ENCODE peak calls at places on chromosome 1, in seven cellular contexts. Q is breast epithelium, K is neural progenitor cell, R is RWPE1, Z is lower lobe of right lung, H is LNCaP clone FGC, E is GM23338. D is an unnamed sample.

GRCh38 chr1:231983266-231984193 is 356.9 kb downstream of the DISC1 start:
- DNase-seq in Q (no peak), K (no peak), R (no peak), Z (no peak), H (no peak), E (peak; percentile 76), D (no peak)

GRCh38 chr1:245698860-245699259 is 544.1 kb downstream of the KIF26B start:
- DNase-seq in Q (no peak), K (no peak), R (no peak), Z (no peak), H (no peak), E (no peak), D (no peak)

GRCh38 chr1:84355556-84355955 is 42.7 kb upstream of the DNASE2B start:
- DNase-seq in Q (no peak), K (no peak), R (no peak), Z (no peak), H (no peak), E (no peak), D (no peak)

GRCh38 chr1:119308130-119308529 is 60.5 kb upstream of the HAO2 start:
- DNase-seq in Q (no peak), K (no peak), R (no peak), Z (no peak), H (no peak), E (no peak), D (no peak)

GRCh38 chr1:82697965-82698364 is 897.2 kb downstream of the ADGRL2 start:
- DNase-seq in Q (no peak), K (no peak), R (no peak), Z (no peak), H (no peak), E (no peak), D (no peak)

GRCh38 chr1:37765937-37766664 is 1.2 kb upstream of the EPHA10 start:
- DNase-seq in Q (no peak), K (peak; percentile 10), R (no peak), Z (no peak), H (no peak), E (peak; percentile 75), D (no peak)

GRCh38 chr1:114113801-114114750 is 39.6 kb downstream of the SYT6 start:
- DNase-seq in Q (no peak), K (no peak), R (peak; percentile 73), Z (peak; percentile 60), H (no peak), E (no peak), D (no peak)

GRCh38 chr1:24400065-24400464 is 13.5 kb downstream of the STPG1 start:
- DNase-seq in Q (no peak), K (no peak), R (no peak), Z (no peak), H (no peak), E (no peak), D (no peak)

GRCh38 chr1:54812801-54813478 is 11.8 kb upstream of the TTC22 start:
- DNase-seq in Q (no peak), K (no peak), R (no peak), Z (no peak), H (no peak), E (no peak), D (no peak)

GRCh38 chr1:158329807-158330206 is 1.5 kb downstream of the CD1B start:
- DNase-seq in Q (no peak), K (peak; percentile 5), R (no peak), Z (no peak), H (no peak), E (peak; percentile 36), D (no peak)
- TF ChIP-seq CTCF in Q (no peak), K (peak; percentile 30), R (no peak), Z (peak; percentile 33), H (peak; percentile 74), E (peak; percentile 48), D (no peak)

DNA sequence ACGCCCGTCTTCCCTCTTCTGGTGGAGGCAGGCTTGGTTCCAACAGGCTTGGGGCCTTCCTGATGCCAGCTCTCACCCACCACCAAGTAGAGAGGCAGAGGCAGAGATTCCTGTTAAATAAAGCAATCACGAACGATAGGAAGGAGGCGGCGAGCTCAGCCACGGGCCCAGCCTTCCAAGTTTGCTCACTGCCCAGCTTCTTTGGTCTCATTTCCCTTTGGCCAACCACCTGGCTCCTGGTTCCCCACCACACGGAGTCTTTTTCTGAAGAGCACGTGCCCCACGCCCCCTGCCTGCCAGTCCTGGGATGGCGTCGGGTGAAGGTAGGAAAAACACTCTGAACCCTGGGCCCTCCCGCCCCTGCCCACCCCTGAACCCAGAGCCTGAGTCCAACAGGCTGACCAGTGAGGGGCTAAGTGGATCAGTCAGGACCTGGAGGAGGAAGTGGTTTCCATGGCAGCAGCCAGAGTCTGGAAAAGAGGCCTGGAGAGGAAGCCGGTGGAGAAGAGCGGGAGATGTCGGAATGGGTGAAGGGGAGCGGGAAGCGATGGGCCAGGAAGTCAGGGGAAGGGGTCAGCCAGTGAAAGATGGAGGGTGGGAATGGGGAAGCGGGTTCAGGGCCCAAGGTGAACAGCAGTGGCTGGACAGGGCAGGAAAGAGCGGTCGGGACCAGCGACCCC is 158.2 kb upstream of the KLHDC7A start:
- DNase-seq in Q (no peak), K (peak; percentile 56), R (no peak), Z (no peak), H (no peak), E (peak; percentile 85), D (no peak)
- TF ChIP-seq CTCF in Q (no peak), K (peak; percentile 62), R (no peak), Z (no peak), H (no peak), E (peak; percentile 62), D (peak; percentile 54)

GRCh38 chr1:176876966-176877515 is 287.5 kb downstream of the ASTN1 start:
- DNase-seq in Q (no peak), K (no peak), R (no peak), Z (no peak), H (no peak), E (no peak), D (no peak)

GRCh38 chr1:176877557-176877956 is 287.0 kb downstream of the ASTN1 start:
- DNase-seq in Q (no peak), K (no peak), R (no peak), Z (no peak), H (no peak), E (no peak), D (no peak)

GRCh38 chr1:176880954-176881595 is 283.4 kb downstream of the ASTN1 start:
- DNase-seq in Q (peak; percentile 65), K (peak; percentile 95), R (peak; percentile 79), Z (peak; percentile 67), H (peak; percentile 54), E (peak; percentile 95), D (peak; percentile 87)

GRCh38 chr1:176879784-176880620 is 284.5 kb downstream of the ASTN1 start:
- DNase-seq in Q (no peak), K (no peak), R (no peak), Z (no peak), H (no peak), E (no peak), D (no peak)

DNA sequence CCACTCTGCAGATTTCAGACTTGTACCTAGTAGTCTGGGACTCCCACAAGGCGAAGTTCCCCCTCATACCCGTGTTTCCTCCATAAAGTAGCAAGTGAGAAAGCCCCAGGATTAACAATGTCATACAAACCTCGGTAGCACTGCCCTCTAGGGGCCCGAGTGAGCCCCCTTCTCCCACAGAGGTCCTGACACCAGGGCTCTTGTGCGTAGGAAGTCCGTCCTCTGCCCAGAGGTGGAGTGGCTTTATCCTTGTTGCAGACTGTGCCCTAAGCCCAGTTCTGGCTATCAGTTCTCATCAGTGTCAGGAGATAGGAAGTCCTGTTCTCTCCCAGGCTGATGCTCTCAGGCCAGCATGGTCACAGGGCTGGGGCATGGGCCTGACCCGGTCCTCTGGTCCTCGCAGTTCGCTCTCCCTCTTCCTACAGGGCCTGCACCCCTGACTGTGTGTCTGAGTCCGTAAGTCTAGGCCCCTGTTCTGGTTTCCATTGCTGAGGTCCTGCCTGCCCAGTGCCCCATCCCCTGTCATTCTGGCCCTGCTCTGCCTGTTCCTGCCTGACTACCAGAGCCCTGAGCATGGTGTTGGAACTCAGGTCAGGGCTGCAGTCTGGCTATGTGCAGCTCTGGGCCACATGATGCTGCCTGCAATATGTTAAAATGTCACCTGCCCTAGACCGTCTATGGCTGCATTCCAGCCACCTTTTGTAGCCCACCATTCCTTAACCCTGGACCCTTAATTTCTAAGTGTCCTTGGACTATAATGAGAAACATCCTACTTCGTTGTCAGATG is 285.6 kb downstream of the ASTN1 start:
- DNase-seq in Q (no peak), K (peak; percentile 49), R (no peak), Z (no peak), H (no peak), E (peak; percentile 69), D (no peak)
- TF ChIP-seq CTCF in Q (no peak), K (peak; percentile 51), R (no peak), Z (no peak), H (no peak), E (peak; percentile 60), D (peak; percentile 3)

DNA sequence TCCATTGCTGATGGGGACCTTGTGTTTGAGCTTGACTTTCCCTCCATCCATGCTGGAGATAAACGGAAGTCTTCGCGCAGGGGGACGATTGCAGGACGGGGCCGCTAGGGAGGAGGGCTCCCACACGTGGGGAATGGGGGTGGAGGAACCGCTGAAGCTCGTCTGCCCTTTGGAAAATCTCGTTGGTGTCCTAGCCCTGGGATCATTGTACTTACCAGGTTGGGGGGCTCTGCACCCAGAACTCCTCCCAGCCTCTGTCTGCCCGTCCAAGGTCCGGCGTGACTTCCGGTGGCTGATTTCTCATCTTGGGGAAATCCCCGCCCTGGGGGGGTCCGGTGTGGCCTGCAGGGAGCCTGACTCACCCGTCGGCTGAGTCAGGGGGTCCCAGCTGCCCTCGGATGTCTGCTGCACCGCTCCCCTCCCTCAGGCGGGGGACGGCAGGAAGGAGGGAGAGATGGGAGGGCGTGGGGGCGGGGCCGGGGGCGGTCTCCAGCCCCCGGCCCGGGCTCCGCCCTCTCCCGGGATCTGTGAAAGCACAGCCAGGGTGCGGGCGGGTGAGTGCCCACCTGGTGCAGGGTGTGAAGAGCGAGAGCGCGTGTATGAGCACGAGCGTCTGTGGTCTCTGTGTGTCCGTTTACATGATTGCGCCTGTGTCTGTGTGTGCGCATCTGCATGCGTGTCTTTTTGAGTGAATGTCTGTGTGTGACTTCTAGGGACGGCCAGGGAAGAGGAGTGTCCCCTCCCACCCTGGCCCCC is 35.8 kb downstream of the PIK3CD start:
- DNase-seq in Q (no peak), K (peak; percentile 89), R (peak; percentile 69), Z (peak; percentile 66), H (no peak), E (peak; percentile 84), D (peak; percentile 32)
- TF ChIP-seq CTCF in Q (no peak), K (peak; percentile 20), R (no peak), Z (no peak), H (no peak), E (no peak), D (peak; percentile 35)

DNA sequence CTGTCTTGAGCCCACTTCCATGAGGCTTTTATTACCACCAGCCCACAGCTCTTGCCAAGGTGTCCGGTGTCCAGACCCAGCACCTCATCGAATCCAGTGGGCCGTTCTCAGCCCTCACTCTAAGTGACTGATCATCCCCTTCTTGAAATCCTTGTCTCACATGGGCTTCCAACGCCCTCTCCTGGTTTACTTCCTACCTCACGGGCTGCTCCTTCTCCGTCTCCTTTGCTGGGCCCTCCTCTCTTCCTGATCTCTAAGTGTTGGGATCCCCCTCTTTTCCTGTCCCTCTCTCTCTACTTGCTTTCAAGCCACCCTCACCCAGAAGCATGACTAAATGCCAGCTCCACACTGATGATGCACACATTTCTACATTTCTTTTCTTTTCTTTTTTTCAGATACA is 9.0 kb upstream of the RHBG start:
- DNase-seq in Q (no peak), K (peak; percentile 64), R (no peak), Z (no peak), H (no peak), E (peak; percentile 86), D (no peak)
- TF ChIP-seq CTCF in Q (no peak), K (peak; percentile 51), R (no peak), Z (no peak), H (no peak), E (peak; percentile 62), D (peak; percentile 37)

GRCh38 chr1:220012259-220012658 is 34.0 kb downstream of the EPRS1 start:
- DNase-seq in Q (no peak), K (no peak), R (no peak), Z (no peak), H (no peak), E (no peak), D (no peak)
- TF ChIP-seq CTCF in Q (no peak), K (peak; percentile 11), R (no peak), Z (no peak), H (peak; percentile 22), E (no peak), D (peak; percentile 21)

D was measured in neural crest cell.